ENCODE peak calls at places on chromosomes 13 and 19, in ten cellular contexts. R is thyroid gland, Y is HCT116, K is stomach, E is A549, L is heart left ventricle, C is lower leg skin, M is breast epithelium, Q is upper lobe of left lung, H is esophagus squamous epithelium. W is an unnamed sample.
A peak's percentile ranks its signal among the peaks of the same experiment; 100 is the strongest.

GRCh38 chr13:108223850-108224503 is 5.8 kb downstream of the ABHD13 start:
- DNase-seq in R (no peak), Y (no peak), K (no peak), E (no peak), L (no peak), C (no peak), M (no peak), Q (no peak), H (no peak), W (no peak)

GRCh38 chr19:5131866-5132561 is 163.1 kb downstream of the KDM4B start:
- DNase-seq in R (peak; percentile 74), Y (no peak), K (no peak), E (no peak), L (no peak), C (no peak), M (peak; percentile 46), Q (peak; percentile 82), H (no peak), W (no peak)

GRCh38 chr19:3061214-3062161 is 807 bp downstream of the TLE5 start:
- DNase-seq in R (peak; percentile 64), Y (no peak), K (peak; percentile 52), E (no peak), L (peak; percentile 85), C (no peak), M (no peak), Q (peak; percentile 92), H (no peak), W (no peak)

GRCh38 chr13:99323488-99323887 is 16.3 kb upstream of the GPR183 start:
- DNase-seq in R (no peak), Y (peak; percentile 60), K (no peak), E (no peak), L (no peak), C (no peak), M (no peak), Q (no peak), H (no peak), W (no peak)

GRCh38 chr13:35917942-35918645 is 213.1 kb downstream of the DCLK1 start:
- DNase-seq in R (no peak), Y (no peak), K (no peak), E (no peak), L (no peak), C (no peak), M (no peak), Q (no peak), H (no peak), W (no peak)

GRCh38 chr19:14410054-14410774 is 8.9 kb downstream of the DDX39A start:
- DNase-seq in R (no peak), Y (no peak), K (no peak), E (no peak), L (no peak), C (no peak), M (no peak), Q (peak; percentile 87), H (no peak), W (no peak)

GRCh38 chr19:15466851-15467733 is 2.7 kb upstream of the RASAL3 start:
- DNase-seq in R (no peak), Y (no peak), K (no peak), E (peak; percentile 55), L (no peak), C (no peak), M (no peak), Q (no peak), H (no peak), W (no peak)

GRCh38 chr13:100394005-100394695 is 194.4 kb downstream of the GGACT start:
- DNase-seq in R (peak; percentile 9), Y (peak; percentile 86), K (no peak), E (peak; percentile 9), L (no peak), C (no peak), M (no peak), Q (no peak), H (no peak), W (no peak)

GRCh38 chr19:56097306-56097705 is 23.8 kb downstream of the ZNF787 start:
- DNase-seq in R (no peak), Y (no peak), K (no peak), E (no peak), L (no peak), C (no peak), M (no peak), Q (peak; percentile 67), H (no peak), W (no peak)

GRCh38 chr13:43319617-43320444 is 296.4 kb downstream of the DNAJC15 start:
- DNase-seq in R (no peak), Y (no peak), K (no peak), E (no peak), L (no peak), C (no peak), M (no peak), Q (no peak), H (no peak), W (no peak)

GRCh38 chr13:82717249-82717648 is 1165.0 kb downstream of the SLITRK1 start:
- DNase-seq in R (no peak), Y (no peak), K (no peak), E (no peak), L (no peak), C (no peak), M (no peak), Q (no peak), H (no peak), W (no peak)

GRCh38 chr19:14002571-14003278 is 3.4 kb downstream of the RFX1 start:
- DNase-seq in R (peak; percentile 92), Y (no peak), K (no peak), E (no peak), L (peak; percentile 40), C (no peak), M (no peak), Q (no peak), H (no peak), W (no peak)

GRCh38 chr13:102878491-102878890 is 32.7 kb downstream of the ERCC5 start:
- DNase-seq in R (no peak), Y (no peak), K (no peak), E (no peak), L (no peak), C (no peak), M (no peak), Q (no peak), H (no peak), W (no peak)

GRCh38 chr13:73722120-73722519 is 412.1 kb downstream of the KLF12 start:
- DNase-seq in R (no peak), Y (peak; percentile 51), K (no peak), E (peak; percentile 21), L (no peak), C (no peak), M (no peak), Q (no peak), H (no peak), W (no peak)

GRCh38 chr19:10007811-10008211 is 2.5 kb downstream of the COL5A3 start:
- DNase-seq in R (no peak), Y (no peak), K (no peak), E (no peak), L (peak; percentile 79), C (no peak), M (no peak), Q (no peak), H (no peak), W (no peak)

GRCh38 chr19:53553865-53554791 is 16.2 kb downstream of the ZNF331 start:
- DNase-seq in R (peak; percentile 85), Y (no peak), K (peak; percentile 90), E (peak; percentile 42), L (peak; percentile 95), C (peak; percentile 74), M (peak; percentile 87), Q (peak; percentile 97), H (peak; percentile 49), W (no peak)
- TF ChIP-seq POLR2A in R (peak; percentile 75), Y (no peak), K (no peak), E (peak; percentile 6), L (peak; percentile 32), C (no peak), M (no peak), Q (no peak), H (no peak), W (peak; percentile 70)

DNA sequence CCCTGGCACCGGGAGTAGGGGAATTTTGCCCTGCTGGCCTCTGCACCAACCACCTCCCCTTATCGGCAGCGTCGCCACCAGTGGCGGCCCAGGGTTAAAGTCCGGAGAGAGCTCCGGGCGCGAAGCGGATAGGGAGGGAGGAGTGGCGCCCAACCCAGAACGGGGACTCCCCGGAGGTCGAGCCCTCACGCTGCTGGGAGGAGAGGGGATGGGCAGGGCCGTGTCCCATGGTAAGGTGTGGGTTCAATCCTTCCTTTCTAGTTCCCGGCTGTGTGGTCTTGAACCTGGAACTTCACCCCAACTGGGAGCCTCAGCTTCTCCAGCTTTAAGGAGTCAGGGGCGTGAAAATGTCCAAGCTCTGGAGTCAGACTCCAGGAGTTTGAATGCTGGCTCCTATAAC is 23.3 kb upstream of the BCL3 start:
- DNase-seq in R (no peak), Y (no peak), K (peak; percentile 83), E (peak; percentile 91), L (no peak), C (no peak), M (no peak), Q (peak; percentile 79), H (no peak), W (no peak)
- TF ChIP-seq POLR2A in R (no peak), Y (no peak), K (no peak), E (no peak), L (no peak), C (no peak), M (no peak), Q (no peak), H (no peak), W (no peak)

GRCh38 chr19:45769821-45770191 is 754 bp upstream of the SIX5 start:
- DNase-seq in R (peak; percentile 62), Y (no peak), K (peak; percentile 49), E (peak; percentile 70), L (peak; percentile 72), C (peak; percentile 63), M (no peak), Q (peak; percentile 84), H (no peak), W (no peak)

GRCh38 chr19:45770192-45771101 is 1.4 kb upstream of the SIX5 start:
- DNase-seq in R (peak; percentile 99), Y (peak; percentile 96), K (peak; percentile 98), E (peak; percentile 100), L (peak; percentile 96), C (peak; percentile 96), M (peak; percentile 99), Q (peak; percentile 98), H (peak; percentile 79), W (no peak)

GRCh38 chr19:45768644-45769053 is 403 bp downstream of the SIX5 start:
- DNase-seq in R (peak; percentile 50), Y (no peak), K (peak; percentile 54), E (peak; percentile 79), L (peak; percentile 76), C (peak; percentile 52), M (peak; percentile 61), Q (peak; percentile 93), H (no peak), W (no peak)

GRCh38 chr19:45767881-45768643 is 990 bp downstream of the SIX5 start:
- DNase-seq in R (peak; percentile 87), Y (no peak), K (peak; percentile 70), E (peak; percentile 89), L (peak; percentile 80), C (peak; percentile 45), M (peak; percentile 72), Q (peak; percentile 93), H (no peak), W (peak; percentile 92)

GRCh38 chr19:45769054-45769782 is at the start of gene SIX5:
- DNase-seq in R (peak; percentile 98), Y (peak; percentile 93), K (peak; percentile 99), E (peak; percentile 100), L (peak; percentile 99), C (peak; percentile 97), M (peak; percentile 96), Q (peak; percentile 100), H (peak; percentile 70), W (peak; percentile 98)
- TF ChIP-seq POLR2A in R (peak; percentile 94), Y (peak; percentile 64), K (no peak), E (peak; percentile 96), L (peak; percentile 89), C (no peak), M (peak; percentile 89), Q (peak; percentile 53), H (peak; percentile 33), W (no peak)

GRCh38 chr19:49363265-49364082 is at the start of gene DKKL1:
- DNase-seq in R (peak; percentile 82), Y (peak; percentile 99), K (peak; percentile 100), E (peak; percentile 100), L (peak; percentile 99), C (peak; percentile 98), M (peak; percentile 100), Q (peak; percentile 97), H (peak; percentile 67), W (no peak)
- TF ChIP-seq POLR2A in R (peak; percentile 32), Y (no peak), K (no peak), E (peak; percentile 30), L (peak; percentile 69), C (no peak), M (peak; percentile 62), Q (peak; percentile 67), H (no peak), W (peak; percentile 82)